ENCODE peak calls at places on chromosome 19, in five cellular contexts. D, N, U, L and I are unnamed samples.

GRCh38 chr19:38989066-38989605 is 13.6 kb upstream of the FBXO17 start:
- DNase-seq in L (no peak), D (no peak), N (no peak), U (peak), I (no peak)

GRCh38 chr19:54014920-54015560 is 23.6 kb downstream of the CACNG6 start:
- DNase-seq in U (no peak), D (no peak), L (no peak), N (no peak), I (no peak)

GRCh38 chr19:45215391-45216191 is 29.6 kb downstream of the EXOC3L2 start:
- DNase-seq in L (no peak), U (no peak), D (peak), N (no peak), I (no peak)

GRCh38 chr19:9863759-9864158 is 28.6 kb downstream of the PIN1 start:
- DNase-seq in N (no peak), U (no peak), D (no peak), L (no peak), I (no peak)

GRCh38 chr19:33022472-33023116 is 42.1 kb downstream of the RHPN2 start:
- DNase-seq in N (no peak), D (peak), U (no peak), L (no peak), I (no peak)

GRCh38 chr19:33699754-33700407 is 78.1 kb downstream of the CHST8 start:
- DNase-seq in N (no peak), D (no peak), L (no peak), U (no peak), I (no peak)

GRCh38 chr19:14004619-14005380 is 1.3 kb downstream of the RFX1 start:
- DNase-seq in D (no peak), U (no peak), L (peak), N (no peak), I (peak)

GRCh38 chr19:53867225-53868090 is at the start of gene MYADM:
- DNase-seq in L (peak), U (peak), N (no peak), D (peak), I (peak)

GRCh38 chr19:13056052-13056660 is 46.5 kb downstream of the LYL1 start:
- DNase-seq in N (no peak), U (peak), L (no peak), D (no peak), I (no peak)

GRCh38 chr19:49801966-49802661 is 11.0 kb downstream of the FUZ start:
- DNase-seq in D (peak), L (no peak), N (no peak), U (peak), I (no peak)

GRCh38 chr19:28332886-28333285 is 880.1 kb downstream of the UQCRFS1 start:
- DNase-seq in L (no peak), D (no peak), N (no peak), U (no peak), I (no peak)

GRCh38 chr19:18290250-18291018 is 9.0 kb upstream of the JUND start:
- DNase-seq in U (no peak), N (no peak), L (peak), D (no peak), I (peak)

GRCh38 chr19:47045867-47046470 is 2.5 kb downstream of the TMEM160 start:
- DNase-seq in U (no peak), L (no peak), N (no peak), D (no peak), I (peak)

GRCh38 chr19:10402441-10403038 is 802 bp downstream of the CDC37 start:
- DNase-seq in U (no peak), D (no peak), L (peak), N (no peak), I (peak)

GRCh38 chr19:28475525-28475924 is 737.4 kb downstream of the UQCRFS1 start:
- DNase-seq in N (no peak), D (no peak), L (no peak), U (no peak), I (peak)

GRCh38 chr19:1513492-1514294 is 874 bp upstream of the ADAMTSL5 start:
- DNase-seq in U (peak), N (no peak), D (no peak), L (peak), I (peak)

GRCh38 chr19:14035706-14036105 is 4.1 kb downstream of the IL27RA start:
- DNase-seq in U (peak), N (no peak), L (no peak), D (no peak), I (no peak)

GRCh38 chr19:2607712-2608601 is 94.5 kb downstream of the GNG7 start:
- DNase-seq in L (no peak), N (no peak), U (no peak), D (peak), I (no peak)

GRCh38 chr19:49772850-49773432 is 6.1 kb downstream of the AP2A1 start:
- DNase-seq in L (no peak), D (no peak), N (no peak), U (no peak), I (no peak)

GRCh38 chr19:3513198-3514140 is 7.4 kb downstream of the FZR1 start:
- DNase-seq in N (no peak), U (no peak), L (no peak), D (no peak), I (no peak)

GRCh38 chr19:40502081-40502480 is 35.3 kb downstream of the SPTBN4 start:
- DNase-seq in N (no peak), L (no peak), U (no peak), D (no peak), I (no peak)

GRCh38 chr19:33690461-33691427 is 69.0 kb downstream of the CHST8 start:
- DNase-seq in L (no peak), N (no peak), U (no peak), D (peak), I (no peak)

GRCh38 chr19:44684892-44685847 is 13.8 kb upstream of the CEACAM16 start:
- DNase-seq in N (no peak), U (peak), L (no peak), D (no peak), I (peak)

GRCh38 chr19:35178701-35179100 is 24.2 kb downstream of the FXYD5 start:
- DNase-seq in L (no peak), U (peak), N (no peak), D (no peak), I (no peak)

GRCh38 chr19:17739121-17739875 is 12.0 kb upstream of the FCHO1 start:
- DNase-seq in U (no peak), L (peak), D (no peak), N (no peak), I (peak)

GRCh38 chr19:41552558-41552957 is 23.4 kb upstream of the CEACAM21 start:
- DNase-seq in U (no peak), D (no peak), L (no peak), N (no peak), I (no peak)

GRCh38 chr19:33246729-33247440 is 21.2 kb upstream of the SLC7A10 start:
- DNase-seq in D (no peak), N (no peak), L (no peak), U (no peak), I (no peak)

GRCh38 chr19:29662604-29663404 is 2.5 kb upstream of the PLEKHF1 start:
- DNase-seq in L (no peak), N (no peak), D (no peak), U (peak), I (no peak)